ENCODE peak calls at places on chromosome 2, in seven cellular contexts. L, D, B, O, F, C and H are unnamed samples.
A peak's percentile ranks its signal among the peaks of the same experiment; 100 is the strongest.

GRCh38 chr2:237190958-237191692 is 105.4 kb downstream of the COPS8 start:
- DNase-seq in L (no peak), D (no peak), B (no peak), O (no peak), F (no peak), C (no peak), H (no peak)

GRCh38 chr2:178142274-178143065 is 30.2 kb downstream of the RBM45 start:
- DNase-seq in L (no peak), D (peak; percentile 10), B (peak; percentile 26), O (peak; percentile 44), F (no peak), C (no peak), H (no peak)

GRCh38 chr2:111710613-111711012 is 173.4 kb downstream of the ANAPC1 start:
- DNase-seq in L (no peak), D (no peak), B (no peak), O (no peak), F (no peak), C (no peak), H (no peak)

GRCh38 chr2:20668470-20668869 is 1.5 kb downstream of the GDF7 start:
- DNase-seq in L (no peak), D (no peak), B (no peak), O (no peak), F (no peak), C (no peak), H (no peak)

GRCh38 chr2:164911832-164912231 is 43.5 kb downstream of the SLC38A11 start:
- DNase-seq in L (no peak), D (no peak), B (no peak), O (no peak), F (no peak), C (no peak), H (no peak)

GRCh38 chr2:23691106-23691470 is 235.8 kb downstream of the ATAD2B start:
- DNase-seq in L (peak; percentile 29), D (no peak), B (no peak), O (no peak), F (no peak), C (no peak), H (no peak)

GRCh38 chr2:204654679-204655078 is 109.4 kb downstream of the PARD3B start:
- DNase-seq in L (no peak), D (no peak), B (no peak), O (no peak), F (no peak), C (no peak), H (no peak)

GRCh38 chr2:142989276-142990204 is 112.1 kb downstream of the KYNU start:
- DNase-seq in L (no peak), D (peak; percentile 62), B (peak; percentile 40), O (peak; percentile 21), F (no peak), C (no peak), H (peak; percentile 75)

GRCh38 chr2:119218478-119219064 is 5.1 kb upstream of the STEAP3 start:
- DNase-seq in L (no peak), D (peak; percentile 70), B (peak; percentile 80), O (peak; percentile 96), F (peak; percentile 69), C (peak; percentile 55), H (peak; percentile 91)